ENCODE peak calls at places on chromosomes 13 and 19, in six cellular contexts. K is cardiac fibroblast, F is tibial artery, N is PC-3, V is adrenal gland, H is fibroblast of mammary gland. A is an unnamed sample.

GRCh38 chr13:38872693-38873092 is 117.9 kb downstream of the STOML3 start:
- DNase-seq in K (peak; percentile 51), H (peak; percentile 43), V (no peak), N (peak; percentile 55), F (no peak), A (no peak)

GRCh38 chr19:11035441-11036377 is 53.6 kb upstream of the LDLR start:
- DNase-seq in F (peak; percentile 94), H (peak; percentile 91), N (peak; percentile 99), K (peak; percentile 92), V (peak; percentile 93), A (peak; percentile 74)

GRCh38 chr19:1513492-1514294 is 874 bp upstream of the ADAMTSL5 start:
- DNase-seq in N (peak; percentile 62), V (no peak), F (no peak), H (peak; percentile 55), K (peak; percentile 60), A (peak; percentile 22)

GRCh38 chr13:105202384-105202783 is 1333.1 kb downstream of the EFNB2 start:
- DNase-seq in N (peak; percentile 43), V (no peak), K (peak; percentile 42), F (no peak), H (peak; percentile 6), A (no peak)

GRCh38 chr19:10829967-10830366 is 6.0 kb downstream of the TMED1 start:
- DNase-seq in H (no peak), K (no peak), F (no peak), V (no peak), N (no peak), A (no peak)

GRCh38 chr13:90738881-90739280 is 608.6 kb upstream of the MIR17HG start:
- DNase-seq in F (no peak), K (no peak), N (no peak), H (no peak), V (no peak), A (peak; percentile 4)

GRCh38 chr13:72458701-72459100 is 268.7 kb downstream of the MZT1 start:
- DNase-seq in H (peak; percentile 2), F (no peak), N (peak; percentile 27), K (peak; percentile 9), V (no peak), A (no peak)

GRCh38 chr13:18954254-18954653 is 227.4 kb downstream of the TUBA3C start:
- DNase-seq in K (no peak), V (no peak), F (no peak), N (no peak), H (no peak), A (no peak)

GRCh38 chr19:39170398-39171231 is 26.1 kb upstream of the NCCRP1 start:
- DNase-seq in V (no peak), H (no peak), N (no peak), F (no peak), K (no peak), A (no peak)

GRCh38 chr19:48967346-48968178 is 2.5 kb downstream of the FTL start:
- DNase-seq in F (peak; percentile 62), N (no peak), V (no peak), H (peak; percentile 76), K (peak; percentile 73), A (peak; percentile 41)

GRCh38 chr13:37085656-37086055 is 19.8 kb downstream of the CSNK1A1L start:
- DNase-seq in N (no peak), K (no peak), H (peak; percentile 61), F (no peak), V (no peak), A (no peak)

GRCh38 chr13:30880151-30880551 is 25.9 kb upstream of the MEDAG start:
- DNase-seq in N (no peak), K (peak; percentile 64), V (no peak), F (no peak), H (peak; percentile 92), A (no peak)

GRCh38 chr13:113926301-113926761 is 47.5 kb downstream of the C13orf46 start:
- DNase-seq in V (peak; percentile 4), F (peak; percentile 23), K (peak; percentile 61), N (no peak), H (peak; percentile 95), A (peak; percentile 61)

GRCh38 chr19:17775245-17775927 is 19.6 kb upstream of the B3GNT3 start:
- DNase-seq in K (peak; percentile 59), F (peak; percentile 39), N (peak; percentile 74), H (peak; percentile 47), V (no peak), A (peak; percentile 34)

GRCh38 chr13:30572859-30573275 is 44.9 kb upstream of the USPL1 start:
- DNase-seq in V (no peak), H (peak; percentile 68), F (no peak), K (peak; percentile 72), N (peak; percentile 39), A (peak; percentile 38)

GRCh38 chr13:75091707-75092106 is 390.3 kb downstream of the TBC1D4 start:
- DNase-seq in K (no peak), N (no peak), H (no peak), V (no peak), F (no peak), A (no peak)

GRCh38 chr19:43290568-43291359 is 21.4 kb upstream of the PSG9 start:
- DNase-seq in H (peak; percentile 15), F (no peak), K (peak; percentile 17), N (no peak), V (no peak), A (no peak)

GRCh38 chr19:5193192-5193591 is 147.4 kb downstream of the PTPRS start:
- DNase-seq in H (no peak), F (no peak), K (no peak), N (no peak), V (no peak), A (no peak)

GRCh38 chr19:28985201-28985600 is 227.8 kb downstream of the UQCRFS1 start:
- DNase-seq in F (no peak), N (no peak), H (no peak), K (no peak), V (no peak), A (no peak)

GRCh38 chr19:51505904-51506303 is 4.3 kb upstream of the SIGLEC12 start:
- DNase-seq in N (no peak), H (no peak), F (no peak), V (no peak), K (no peak), A (no peak)

GRCh38 chr19:33722456-33723239 is 74.0 kb upstream of the KCTD15 start:
- DNase-seq in V (no peak), H (no peak), K (no peak), F (no peak), N (no peak), A (no peak)

GRCh38 chr13:77784531-77784930 is 87.0 kb downstream of the SLAIN1 start:
- DNase-seq in K (no peak), V (no peak), H (no peak), N (no peak), F (no peak), A (no peak)
- TF ChIP-seq CTCF in K (no peak), V (no peak), H (no peak), N (no peak), F (no peak), A (no peak)

GRCh38 chr19:22784051-22784450 is at the start of gene ZNF99:
- DNase-seq in F (peak; percentile 51), K (no peak), N (no peak), V (peak; percentile 23), H (no peak), A (no peak)

GRCh38 chr19:22783651-22784050 is 300 bp downstream of the ZNF99 start:
- DNase-seq in F (no peak), H (no peak), K (no peak), N (no peak), V (no peak), A (no peak)
- TF ChIP-seq CTCF in F (no peak), H (no peak), K (no peak), N (no peak), V (no peak), A (no peak)

DNA sequence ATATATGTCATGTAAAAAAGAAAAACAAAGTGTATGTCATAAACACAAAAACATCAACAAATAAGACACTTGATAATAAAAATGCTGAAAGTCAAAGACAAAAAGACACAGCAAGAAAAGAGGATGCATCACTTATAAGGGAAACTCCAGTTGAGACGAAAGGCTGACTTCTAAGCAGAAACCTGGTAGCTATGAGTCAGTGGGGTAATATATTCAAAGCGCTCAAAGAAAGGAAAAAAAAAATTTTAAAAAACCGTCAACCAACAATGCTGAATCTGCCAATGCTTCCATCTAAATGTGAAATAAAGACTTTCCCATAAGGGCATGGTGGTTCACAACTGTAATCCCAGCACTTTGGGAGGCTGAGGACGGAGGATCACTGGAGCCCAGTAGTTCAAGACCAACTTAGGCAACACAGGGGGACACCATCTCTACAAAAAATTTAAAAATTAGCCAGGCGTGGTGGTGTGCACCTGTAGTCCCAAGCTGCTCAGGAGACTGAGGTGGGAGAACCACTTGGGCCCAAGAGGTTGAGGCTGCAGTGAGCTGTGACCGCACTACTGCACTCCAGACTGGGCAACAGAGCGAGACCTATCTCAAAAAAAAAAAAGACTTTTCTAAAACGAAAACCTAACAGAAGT is 24.0 kb downstream of the USP12 start:
- DNase-seq in N (no peak), K (peak; percentile 29), V (no peak), H (peak; percentile 19), F (no peak), A (no peak)
- TF ChIP-seq CTCF in N (no peak), K (no peak), V (no peak), H (no peak), F (no peak), A (no peak)

DNA sequence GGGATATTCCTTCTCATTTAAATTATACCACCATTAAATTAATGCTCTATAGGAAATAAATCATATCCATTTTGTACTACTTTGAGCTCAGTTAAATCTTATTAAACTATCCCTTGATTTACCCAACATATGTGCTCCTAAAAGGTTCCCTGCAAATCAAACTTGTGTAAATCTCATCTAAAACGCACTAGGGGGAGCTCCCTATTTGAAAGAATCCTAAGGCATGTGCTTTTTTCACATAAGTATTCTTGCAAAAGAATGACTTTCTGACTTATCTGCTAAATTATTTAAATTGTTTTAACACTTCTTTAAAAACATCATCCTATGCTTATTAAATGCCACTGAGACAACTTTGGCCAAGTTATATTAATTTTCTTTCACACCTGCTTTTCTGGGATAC is 7.9 kb downstream of the INTS6 start:
- DNase-seq in V (no peak), N (peak; percentile 45), F (no peak), H (peak; percentile 72), K (peak; percentile 73), A (peak; percentile 32)
- TF ChIP-seq CTCF in V (no peak), N (peak; percentile 57), F (no peak), H (peak; percentile 44), K (no peak), A (peak; percentile 73)

GRCh38 chr13:97573011-97573410 is 139.0 kb downstream of the RAP2A start:
- DNase-seq in F (no peak), K (no peak), H (peak; percentile 45), N (no peak), V (no peak), A (no peak)

GRCh38 chr13:97577026-97577425 is 143.1 kb downstream of the RAP2A start:
- DNase-seq in K (no peak), H (no peak), N (no peak), F (no peak), V (no peak), A (no peak)

GRCh38 chr13:97574926-97575325 is 141.0 kb downstream of the RAP2A start:
- DNase-seq in N (peak; percentile 59), K (peak; percentile 62), V (peak; percentile 20), H (peak; percentile 51), F (no peak), A (peak; percentile 39)
- TF ChIP-seq CTCF in N (peak; percentile 72), K (peak; percentile 74), V (peak; percentile 38), H (peak; percentile 60), F (peak; percentile 22), A (peak; percentile 62)

A was measured in HFFc6.